ENCODE peak calls at places on chromosomes 7 and 10, in five cellular contexts. L is stimulated activated CD8-positive, alpha-beta memory T cell treated with anti-CD3 and anti-CD28 coated beads, Interleukin-15, amount 100 ng/mL, for 48 hours; V is NCI-H2029 treated with DMSO at 0.1 percent for 48 hours; J is fibroblast of villous mesenchyme; M is heart right ventricle. H is an unnamed sample.
A peak's percentile ranks its signal among the peaks of the same experiment; 100 is the strongest.

GRCh38 chr7:42932861-42933591 is 850 bp downstream of the MRPL32 start:
- DNase-seq in L (no peak), V (peak; percentile 11), J (peak; percentile 37), M (peak; percentile 51), H (no peak)

GRCh38 chr10:118544401-118544948 is 51.0 kb downstream of the PRLHR start:
- DNase-seq in L (no peak), V (no peak), J (no peak), M (no peak), H (no peak)

GRCh38 chr7:145050415-145050814 is 214.6 kb upstream of the TPK1 start:
- DNase-seq in L (no peak), V (peak; percentile 82), J (no peak), M (no peak), H (no peak)

GRCh38 chr10:59055046-59055445 is 121.4 kb upstream of the PHYHIPL start:
- DNase-seq in L (no peak), V (no peak), J (no peak), M (no peak), H (no peak)

GRCh38 chr10:47043928-47044544 is 132.8 kb downstream of the PTPN20 start:
- DNase-seq in L (no peak), V (no peak), J (no peak), M (no peak), H (no peak)

GRCh38 chr10:31340343-31340742 is 21.3 kb downstream of the ZEB1 start:
- DNase-seq in L (no peak), V (peak; percentile 23), J (no peak), M (no peak), H (no peak)

GRCh38 chr7:95139922-95140321 is 184.4 kb downstream of the PON1 start:
- DNase-seq in L (no peak), V (no peak), J (no peak), M (no peak), H (no peak)

GRCh38 chr7:5672468-5672867 is 109.0 kb downstream of the RNF216 start:
- DNase-seq in L (no peak), V (no peak), J (no peak), M (no peak), H (no peak)

GRCh38 chr7:158325530-158326381 is 261.9 kb downstream of the PTPRN2 start:
- DNase-seq in L (no peak), V (peak; percentile 47), J (no peak), M (no peak), H (no peak)

GRCh38 chr7:48528689-48529088 is 357.4 kb downstream of the ABCA13 start:
- DNase-seq in L (no peak), V (no peak), J (no peak), M (no peak), H (no peak)

GRCh38 chr7:134625571-134625970 is 21.1 kb upstream of the BPGM start:
- DNase-seq in L (no peak), V (no peak), J (peak; percentile 84), M (no peak), H (no peak)

GRCh38 chr10:9103301-9103700 is 1048.8 kb downstream of the GATA3 start:
- DNase-seq in L (no peak), V (no peak), J (no peak), M (no peak), H (no peak)

GRCh38 chr10:71713135-71714040 is 6.2 kb downstream of the C10orf105 start:
- DNase-seq in L (peak; percentile 29), V (no peak), J (peak; percentile 78), M (peak; percentile 88), H (no peak)

GRCh38 chr7:43600046-43600445 is 17.1 kb downstream of the STK17A start:
- DNase-seq in L (no peak), V (no peak), J (no peak), M (no peak), H (no peak)

GRCh38 chr7:141466151-141466904 is 84.9 kb upstream of the AGK start:
- DNase-seq in L (no peak), V (no peak), J (no peak), M (no peak), H (no peak)

GRCh38 chr7:116353614-116354013 is 143.3 kb downstream of the TES start:
- DNase-seq in L (no peak), V (no peak), J (peak; percentile 34), M (peak; percentile 61), H (no peak)

GRCh38 chr10:128103229-128103714 is 23.0 kb downstream of the MKI67 start:
- DNase-seq in L (no peak), V (no peak), J (no peak), M (no peak), H (peak; percentile 67)

GRCh38 chr7:123639646-123640045 is 16.0 kb upstream of the LMOD2 start:
- DNase-seq in L (no peak), V (no peak), J (no peak), M (no peak), H (no peak)

GRCh38 chr10:79140906-79141305 is 72.1 kb downstream of the ZMIZ1 start:
- DNase-seq in L (no peak), V (no peak), J (no peak), M (no peak), H (no peak)

GRCh38 chr10:76329891-76330575 is 898.6 kb downstream of the LRMDA start:
- DNase-seq in L (no peak), V (no peak), J (no peak), M (no peak), H (no peak)

GRCh38 chr10:44334091-44334490 is 50.8 kb downstream of the CXCL12 start:
- DNase-seq in L (no peak), V (no peak), J (no peak), M (no peak), H (no peak)

GRCh38 chr10:4346257-4346656 is 479.8 kb upstream of the AKR1E2 start:
- DNase-seq in L (no peak), V (no peak), J (no peak), M (no peak), H (no peak)

GRCh38 chr7:139937685-139938084 is 108.6 kb downstream of the TBXAS1 start:
- DNase-seq in L (no peak), V (no peak), J (no peak), M (no peak), H (no peak)

GRCh38 chr10:4519691-4520402 is 306.2 kb upstream of the AKR1E2 start:
- DNase-seq in L (no peak), V (no peak), J (peak; percentile 81), M (no peak), H (no peak)

GRCh38 chr10:49737474-49738201 is 24.5 kb downstream of the OGDHL start:
- DNase-seq in L (no peak), V (no peak), J (no peak), M (no peak), H (no peak)

GRCh38 chr7:43534110-43534509 is 48.8 kb upstream of the STK17A start:
- DNase-seq in L (no peak), V (no peak), J (peak; percentile 79), M (no peak), H (no peak)

GRCh38 chr10:71999360-72000072 is 35.3 kb downstream of the CHST3 start:
- DNase-seq in L (no peak), V (no peak), J (peak; percentile 94), M (peak; percentile 85), H (no peak)

GRCh38 chr7:39880556-39880955 is 69.5 kb upstream of the CDK13 start:
- DNase-seq in L (no peak), V (no peak), J (peak; percentile 60), M (no peak), H (no peak)

GRCh38 chr10:112986791-112987190 is 36.7 kb downstream of the TCF7L2 start:
- DNase-seq in L (no peak), V (no peak), J (no peak), M (no peak), H (no peak)

GRCh38 chr10:43216931-43217562 is 49.8 kb downstream of the RASGEF1A start:
- DNase-seq in L (no peak), V (no peak), J (no peak), M (no peak), H (no peak)

H was measured in central memory CD8-positive, alpha-beta T cell.